ENCODE peak calls at places on chromosomes 16 and 17, in ten cellular contexts. H, Z, G, L, S, F, P, Y, K and Q are unnamed samples.

GRCh38 chr17:60557805-60558204 is 31.8 kb upstream of the APPBP2 start:
- DNase-seq in H (no peak), Z (no peak), G (no peak), L (no peak), S (no peak), F (peak; percentile 28), P (no peak), Y (no peak), K (no peak), Q (no peak)

GRCh38 chr17:76051071-76051467 is 21.2 kb downstream of the SRP68 start:
- DNase-seq in H (no peak), Z (no peak), G (no peak), L (no peak), S (no peak), F (no peak), P (no peak), Y (no peak), K (no peak), Q (no peak)

GRCh38 chr16:4048481-4048880 is 67.8 kb downstream of the ADCY9 start:
- DNase-seq in H (no peak), Z (no peak), G (no peak), L (no peak), S (no peak), F (no peak), P (no peak), Y (no peak), K (no peak), Q (no peak)

GRCh38 chr17:44995602-44996001 is 27.5 kb upstream of the C1QL1 start:
- DNase-seq in H (no peak), Z (no peak), G (no peak), L (peak; percentile 62), S (no peak), F (no peak), P (no peak), Y (no peak), K (no peak), Q (no peak)

GRCh38 chr16:79008869-79009179 is 591.7 kb downstream of the MAF start:
- DNase-seq in H (no peak), Z (no peak), G (no peak), L (no peak), S (no peak), F (no peak), P (no peak), Y (no peak), K (no peak), Q (no peak)

GRCh38 chr17:45048795-45049563 is 2.5 kb downstream of the DCAKD start:
- DNase-seq in H (peak; percentile 34), Z (no peak), G (no peak), L (no peak), S (no peak), F (no peak), P (no peak), Y (no peak), K (no peak), Q (no peak)

GRCh38 chr17:82113941-82114340 is 15.9 kb upstream of the FASN start:
- DNase-seq in H (no peak), Z (no peak), G (no peak), L (no peak), S (no peak), F (no peak), P (no peak), Y (no peak), K (no peak), Q (no peak)

GRCh38 chr17:38528101-38528500 is 77.7 kb downstream of the SRCIN1 start:
- DNase-seq in H (no peak), Z (no peak), G (no peak), L (no peak), S (no peak), F (no peak), P (no peak), Y (no peak), K (no peak), Q (peak; percentile 52)

GRCh38 chr17:62693616-62694415 is 66.3 kb downstream of the MRC2 start:
- DNase-seq in H (no peak), Z (no peak), G (no peak), L (peak; percentile 97), S (no peak), F (no peak), P (no peak), Y (no peak), K (no peak), Q (peak; percentile 63)

DNA sequence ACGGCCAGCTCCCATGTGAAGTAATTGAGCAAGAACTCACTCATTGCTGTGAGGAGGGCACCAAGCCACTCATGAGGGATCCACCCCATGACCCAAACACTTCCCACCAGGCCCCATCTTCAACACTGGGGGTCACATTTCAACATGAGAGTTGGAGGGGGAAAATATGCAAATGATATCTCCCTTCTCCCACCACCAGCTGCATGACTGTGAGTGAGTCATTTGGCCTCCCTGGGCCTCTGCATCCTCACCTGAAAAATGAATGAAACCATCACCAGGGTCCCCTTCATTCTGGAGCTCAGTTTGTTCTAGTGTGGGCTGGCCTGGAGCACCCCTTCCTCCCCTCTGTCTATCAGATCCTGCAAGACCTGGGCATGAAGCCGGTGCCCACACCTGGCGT is 6.8 kb upstream of the MED9 start:
- DNase-seq in H (no peak), Z (no peak), G (no peak), L (no peak), S (no peak), F (no peak), P (no peak), Y (no peak), K (no peak), Q (no peak)
- H3K27me3 ChIP-seq in H (peaks cover 24% of the 10 kb centered on the region), Z (peaks cover 9% of the 10 kb centered on the region), G (peaks cover 8% of the 10 kb centered on the region), L (no peaks in the 10 kb centered on the region), S (no peaks in the 10 kb centered on the region), F (no peaks in the 10 kb centered on the region), P (no peaks in the 10 kb centered on the region), Y (peaks cover 53% of the 10 kb centered on the region), K (peaks cover 4% of the 10 kb centered on the region), Q (peaks cover 9% of the 10 kb centered on the region)

GRCh38 chr17:79469646-79470045 is 141.2 kb downstream of the RBFOX3 start:
- DNase-seq in H (no peak), Z (no peak), G (no peak), L (no peak), S (no peak), F (no peak), P (no peak), Y (no peak), K (no peak), Q (no peak)
- H3K27me3 ChIP-seq in H (peaks cover 8% of the 10 kb centered on the region), Z (peaks cover 38% of the 10 kb centered on the region), G (peaks cover 1% of the 10 kb centered on the region), L (no peaks in the 10 kb centered on the region), S (no peaks in the 10 kb centered on the region), F (no peaks in the 10 kb centered on the region), P (no peaks in the 10 kb centered on the region), Y (no peaks in the 10 kb centered on the region), K (peaks cover 3% of the 10 kb centered on the region), Q (peaks cover 5% of the 10 kb centered on the region)

GRCh38 chr17:7914771-7915610 is 1.1 kb downstream of the RNF227 start:
- DNase-seq in H (peak; percentile 67), Z (no peak), G (no peak), L (no peak), S (no peak), F (no peak), P (peak; percentile 49), Y (peak; percentile 72), K (no peak), Q (no peak)
- H3K27me3 ChIP-seq in H (no peaks in the 10 kb centered on the region), Z (no peaks in the 10 kb centered on the region), G (no peaks in the 10 kb centered on the region), L (no peaks in the 10 kb centered on the region), S (no peaks in the 10 kb centered on the region), F (peaks cover 10% of the 10 kb centered on the region), P (no peaks in the 10 kb centered on the region), Y (no peaks in the 10 kb centered on the region), K (no peaks in the 10 kb centered on the region), Q (peaks cover 10% of the 10 kb centered on the region)

GRCh38 chr17:6830383-6830986 is 1.0 kb downstream of the TEKT1 start:
- DNase-seq in H (no peak), Z (no peak), G (no peak), L (no peak), S (no peak), F (no peak), P (no peak), Y (no peak), K (no peak), Q (no peak)
- H3K27me3 ChIP-seq in H (peaks cover 63% of the 10 kb centered on the region), Z (peaks cover 52% of the 10 kb centered on the region), G (peaks cover 47% of the 10 kb centered on the region), L (peaks cover 98% of the 10 kb centered on the region), S (peaks cover 28% of the 10 kb centered on the region), F (no peaks in the 10 kb centered on the region), P (peaks cover 21% of the 10 kb centered on the region), Y (peaks cover 10% of the 10 kb centered on the region), K (peaks cover 21% of the 10 kb centered on the region), Q (peaks cover 82% of the 10 kb centered on the region)

DNA sequence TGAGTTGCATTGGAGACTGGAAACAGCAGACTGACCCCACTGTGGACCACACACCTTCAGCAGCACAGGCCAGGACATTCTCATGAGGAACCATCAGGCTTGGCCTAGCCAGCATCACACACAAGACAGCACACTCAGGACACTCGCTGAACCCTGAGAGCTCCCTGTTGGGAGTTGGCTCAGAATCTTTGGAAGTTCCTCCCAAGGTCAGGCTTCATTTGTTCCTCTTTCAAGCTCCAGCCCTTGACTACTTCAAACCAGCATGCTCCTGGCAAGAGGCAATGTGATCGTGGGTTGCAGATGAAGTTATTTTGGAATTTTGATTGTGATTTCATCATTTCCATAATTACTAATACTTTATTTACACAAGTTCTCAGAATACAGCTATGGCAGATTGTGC is 2.1 kb downstream of the MT1H start:
- DNase-seq in H (peak; percentile 23), Z (no peak), G (no peak), L (no peak), S (no peak), F (no peak), P (no peak), Y (peak; percentile 44), K (no peak), Q (no peak)
- H3K27me3 ChIP-seq in H (peaks cover 30% of the 10 kb centered on the region), Z (peaks cover 68% of the 10 kb centered on the region), G (peaks cover 52% of the 10 kb centered on the region), L (no peaks in the 10 kb centered on the region), S (peaks cover 27% of the 10 kb centered on the region), F (peaks cover 43% of the 10 kb centered on the region), P (no peaks in the 10 kb centered on the region), Y (peaks cover 51% of the 10 kb centered on the region), K (peaks cover 25% of the 10 kb centered on the region), Q (peaks cover 92% of the 10 kb centered on the region)